ENCODE peak calls at places on chromosomes 11 and 22, in four cellular contexts. A, N, T and V are unnamed samples.

GRCh38 chr11:3161309-3161708 is 3.8 kb downstream of the OSBPL5 start:
- DNase-seq in N (no peak), T (peak), A (no peak), V (peak)

GRCh38 chr22:49052023-49052538 is 775.6 kb downstream of the BRD1 start:
- DNase-seq in A (no peak), T (no peak), N (no peak), V (no peak)

GRCh38 chr11:117000039-117000740 is 98.0 kb downstream of the SIK3 start:
- DNase-seq in N (no peak), A (no peak), T (no peak), V (no peak)

GRCh38 chr11:35179466-35180135 is 40.6 kb downstream of the CD44 start:
- DNase-seq in N (no peak), T (no peak), A (no peak), V (no peak)

GRCh38 chr11:35049906-35050531 is 89.0 kb upstream of the CD44 start:
- DNase-seq in T (no peak), N (no peak), A (no peak), V (no peak)

GRCh38 chr11:61793084-61793828 is 545 bp downstream of the FEN1 start:
- DNase-seq in T (no peak), A (no peak), N (peak), V (no peak)

GRCh38 chr22:41301085-41302015 is at the start of gene ZC3H7B:
- DNase-seq in A (peak), T (peak), N (peak), V (peak)

GRCh38 chr11:36421546-36422155 is 88.4 kb downstream of the TRAF6 start:
- DNase-seq in T (no peak), N (no peak), A (no peak), V (no peak)

GRCh38 chr22:23137905-23138520 is 3.8 kb downstream of the RSPH14 start:
- DNase-seq in N (no peak), A (no peak), T (no peak), V (no peak)